ENCODE peak calls at places on chromosome 9, in ten cellular contexts. S is cardiac muscle cell, V is neural progenitor cell, E is ascending aorta, B is MM.1S, T is A549, C is heart right ventricle, A is prostate gland, O is GM23338, F is HepG2. I is an unnamed sample.

GRCh38 chr9:93022066-93022465 is 36.4 kb upstream of the SUSD3 start:
- DNase-seq in S (no peak), V (no peak), E (no peak), B (no peak), T (no peak), C (no peak), A (no peak), O (no peak), F (no peak), I (no peak)

GRCh38 chr9:133526721-133527321 is 2.1 kb upstream of the MYMK start:
- DNase-seq in S (no peak), V (no peak), E (no peak), B (no peak), T (no peak), C (no peak), A (no peak), O (peak; percentile 49), F (no peak), I (no peak)

GRCh38 chr9:129160712-129161533 is 17.1 kb downstream of the IER5L start:
- DNase-seq in S (no peak), V (no peak), E (no peak), B (no peak), T (no peak), C (no peak), A (no peak), O (no peak), F (no peak), I (no peak)

GRCh38 chr9:104872959-104873850 is 54.8 kb downstream of the ABCA1 start:
- DNase-seq in S (peak; percentile 13), V (no peak), E (peak; percentile 76), B (no peak), T (peak; percentile 43), C (peak; percentile 21), A (no peak), O (peak; percentile 13), F (peak; percentile 80), I (no peak)

GRCh38 chr9:128553695-128554094 is 1.3 kb downstream of the SPTAN1 start:
- DNase-seq in S (no peak), V (no peak), E (no peak), B (no peak), T (no peak), C (no peak), A (no peak), O (no peak), F (no peak), I (no peak)

GRCh38 chr9:137619240-137620090 is 660 bp downstream of the EHMT1 start:
- DNase-seq in S (peak; percentile 52), V (peak; percentile 74), E (no peak), B (peak; percentile 28), T (peak; percentile 46), C (no peak), A (no peak), O (peak; percentile 51), F (no peak), I (peak; percentile 51)

GRCh38 chr9:138022121-138022741 is 144.6 kb downstream of the CACNA1B start:
- DNase-seq in S (peak; percentile 46), V (peak; percentile 84), E (peak; percentile 47), B (peak; percentile 11), T (peak; percentile 34), C (no peak), A (no peak), O (peak; percentile 88), F (no peak), I (peak; percentile 59)

GRCh38 chr9:79883073-79883645 is 311.4 kb downstream of the TLE4 start:
- DNase-seq in S (no peak), V (no peak), E (no peak), B (no peak), T (no peak), C (no peak), A (no peak), O (no peak), F (no peak), I (no peak)

GRCh38 chr9:134301387-134302129 is 24.7 kb upstream of the RXRA start:
- DNase-seq in S (no peak), V (no peak), E (no peak), B (peak; percentile 80), T (no peak), C (no peak), A (no peak), O (no peak), F (no peak), I (no peak)

DNA sequence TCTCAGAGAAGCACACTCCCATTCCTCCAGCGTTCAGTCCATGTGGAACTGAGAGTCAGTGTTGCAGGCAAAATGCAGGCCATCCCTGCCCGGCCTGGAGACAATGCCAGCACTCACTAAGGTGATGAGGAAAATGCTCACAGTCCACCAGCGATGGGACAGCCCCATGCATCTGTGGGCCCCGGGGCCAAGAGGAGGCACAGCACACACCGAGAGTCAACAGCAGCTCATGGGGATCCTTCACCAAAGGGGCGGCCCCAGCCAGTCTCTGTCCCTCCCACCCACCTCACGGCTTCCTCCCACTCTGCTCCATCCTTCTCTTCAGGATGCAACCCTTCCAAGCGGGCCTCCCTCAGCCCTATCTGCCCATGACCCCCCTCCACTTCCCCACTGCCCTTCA is 6.2 kb downstream of the SEMA4D start:
- DNase-seq in S (no peak), V (no peak), E (no peak), B (no peak), T (no peak), C (no peak), A (no peak), O (no peak), F (no peak), I (no peak)
- H3K4me1 ChIP-seq in S (peaks cover 4% of the 10 kb centered on the region), V (peaks cover 31% of the 10 kb centered on the region), E (no peaks in the 10 kb centered on the region), B (peaks cover 21% of the 10 kb centered on the region), T (peaks cover 2% of the 10 kb centered on the region), C (no peaks in the 10 kb centered on the region), A (peaks cover 3% of the 10 kb centered on the region), O (peaks cover 69% of the 10 kb centered on the region), F (peaks cover 3% of the 10 kb centered on the region), I (no peaks in the 10 kb centered on the region)

DNA sequence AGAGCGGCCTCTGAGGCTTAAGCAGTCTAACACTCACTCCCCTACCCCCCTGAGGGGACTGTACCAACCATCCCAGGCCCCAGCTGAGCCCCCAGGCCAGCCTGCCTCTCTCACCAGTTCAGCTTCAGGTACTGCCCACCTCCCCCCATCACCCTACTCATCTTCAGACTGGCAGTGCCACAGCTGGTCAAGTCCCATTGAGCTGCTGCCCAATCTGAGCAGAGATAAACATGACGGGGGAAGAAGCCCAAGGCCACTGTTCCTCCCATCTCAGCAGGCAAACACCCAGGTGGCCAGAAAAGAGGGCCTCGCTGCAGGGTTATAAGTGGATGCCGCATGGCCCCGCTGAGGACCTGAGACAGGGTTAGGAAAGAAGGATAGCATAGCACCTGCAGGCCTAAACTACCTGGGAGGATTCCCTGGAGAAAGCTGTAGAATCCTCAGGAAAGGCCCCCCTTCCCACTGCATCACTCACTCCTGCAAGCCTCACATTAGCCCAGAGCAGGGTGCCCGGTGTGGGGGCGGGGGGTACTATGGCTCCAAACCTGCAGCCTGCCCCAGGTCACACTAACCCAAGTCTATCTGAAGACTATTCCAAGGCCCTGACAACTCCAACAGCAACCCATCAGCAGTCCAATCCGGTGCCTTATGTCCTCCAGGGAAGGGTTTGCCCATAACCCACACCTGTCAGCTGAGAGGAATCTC is 3.6 kb downstream of the B4GALT1 start:
- DNase-seq in S (no peak), V (no peak), E (no peak), B (no peak), T (no peak), C (no peak), A (no peak), O (no peak), F (no peak), I (no peak)
- H3K27ac ChIP-seq in S (peak overlapping the region; percentile 88), V (no peak overlapping the region), E (peak overlapping the region; percentile 99), B (no peak overlapping the region), T (peak overlapping the region; percentile 95), C (peak overlapping the region; percentile 100), A (peak overlapping the region; percentile 97), O (no peak overlapping the region), F (peak overlapping the region; percentile 61), I (peak overlapping the region; percentile 89)

DNA sequence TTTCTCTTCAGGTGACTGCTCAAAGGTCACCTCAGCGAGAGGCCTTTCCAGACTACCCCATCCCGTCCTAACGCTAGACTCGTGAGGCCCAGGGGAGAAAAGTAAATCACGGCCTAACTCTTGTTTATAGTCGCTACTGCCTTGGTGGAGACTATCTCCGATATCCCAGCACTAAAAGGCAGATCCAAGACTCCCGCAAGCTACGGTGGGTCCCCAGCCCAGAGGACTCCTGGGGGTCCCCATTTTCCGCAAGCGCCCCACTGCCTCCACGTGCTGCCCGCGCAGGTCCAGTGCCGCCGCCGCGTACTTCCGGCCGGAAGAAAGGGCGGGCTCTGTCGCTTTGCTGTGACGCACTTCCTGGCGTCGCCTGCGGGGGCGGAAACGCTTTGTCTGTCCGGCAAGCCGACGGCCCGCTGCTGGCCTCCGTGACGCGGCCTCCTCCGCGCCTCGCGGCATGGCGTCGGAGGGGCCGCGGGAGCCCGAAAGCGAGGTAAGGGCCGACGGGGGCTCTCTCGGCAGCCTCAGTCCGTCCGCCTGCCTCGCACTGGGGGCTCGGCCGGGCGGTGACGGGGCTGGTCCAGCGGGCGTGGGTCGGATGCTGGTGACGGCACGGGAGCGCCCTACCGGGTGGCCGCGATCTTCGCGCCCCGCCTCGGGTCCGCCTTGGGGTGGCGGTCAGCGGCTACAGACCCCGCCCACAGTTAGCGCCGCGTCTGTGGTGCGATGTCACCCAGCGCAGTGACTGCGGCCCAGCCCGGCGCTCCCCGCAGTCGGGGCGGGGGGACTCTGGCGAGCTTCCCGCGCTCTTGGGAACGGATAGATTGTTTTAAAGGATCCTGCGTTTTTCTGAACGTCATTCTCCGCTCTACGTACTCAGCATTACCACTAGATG is at the start of gene SECISBP2:
- DNase-seq in S (peak; percentile 98), V (peak; percentile 97), E (peak; percentile 98), B (peak; percentile 95), T (peak; percentile 77), C (peak; percentile 96), A (peak; percentile 95), O (peak; percentile 97), F (peak; percentile 93), I (peak; percentile 95)
- TF ChIP-seq CTCF in S (peak; percentile 79), V (peak; percentile 85), E (no peak), B (peak; percentile 77), T (peak; percentile 80), C (peak; percentile 87), A (no peak), O (peak; percentile 78), F (peak; percentile 78), I (no peak)

GRCh38 chr9:35729101-35729500 is 2.9 kb downstream of the TLN1 start:
- DNase-seq in S (no peak), V (no peak), E (no peak), B (no peak), T (no peak), C (no peak), A (no peak), O (no peak), F (no peak), I (no peak)
- H3K4me1 ChIP-seq in S (peaks cover 53% of the 10 kb centered on the region), V (peaks cover 55% of the 10 kb centered on the region), E (peaks cover 20% of the 10 kb centered on the region), B (peaks cover 31% of the 10 kb centered on the region), T (peaks cover 51% of the 10 kb centered on the region), C (peaks cover 54% of the 10 kb centered on the region), A (peaks cover 27% of the 10 kb centered on the region), O (peaks cover 41% of the 10 kb centered on the region), F (peaks cover 62% of the 10 kb centered on the region), I (peaks cover 40% of the 10 kb centered on the region)

GRCh38 chr9:1919229-1919628 is 95.9 kb upstream of the SMARCA2 start:
- DNase-seq in S (no peak), V (no peak), E (no peak), B (no peak), T (no peak), C (no peak), A (no peak), O (peak; percentile 47), F (no peak), I (no peak)
- H3K27ac ChIP-seq in S (no peak overlapping the region), V (no peak overlapping the region), E (no peak overlapping the region), B (no peak overlapping the region), T (no peak overlapping the region), C (no peak overlapping the region), A (no peak overlapping the region), O (no peak overlapping the region), F (no peak overlapping the region), I (no peak overlapping the region)

GRCh38 chr9:136345281-136346156 is 18.0 kb downstream of the DNLZ start:
- DNase-seq in S (peak; percentile 73), V (peak; percentile 81), E (peak; percentile 86), B (no peak), T (peak; percentile 52), C (peak; percentile 66), A (no peak), O (peak; percentile 80), F (peak; percentile 70), I (no peak)
- TF ChIP-seq CTCF in S (peak; percentile 54), V (peak; percentile 56), E (peak; percentile 63), B (no peak), T (peak; percentile 34), C (peak; percentile 63), A (peak; percentile 33), O (peak; percentile 51), F (peak; percentile 95), I (no peak)